ENCODE peak calls at places on chromosomes 2 and 18, in nine cellular contexts. C, I, X, S, O, V, D, G and Z are unnamed samples.

GRCh38 chr18:9285604-9286003 is 49.0 kb upstream of the TWSG1 start:
- DNase-seq in C (no peak), I (no peak), X (no peak), S (no peak), O (no peak), V (no peak), D (no peak), G (no peak), Z (no peak)

GRCh38 chr2:44291281-44292248 is 16.3 kb downstream of the SLC3A1 start:
- DNase-seq in C (peak), I (peak), X (peak), S (peak), O (peak), V (peak), D (peak), G (peak), Z (peak)

GRCh38 chr2:42089340-42089925 is 41.6 kb downstream of the PKDCC start:
- DNase-seq in C (peak), I (peak), X (peak), S (no peak), O (peak), V (peak), D (peak), G (peak), Z (peak)

GRCh38 chr2:125085904-125086303 is 1060.8 kb downstream of the CNTNAP5 start:
- DNase-seq in C (no peak), I (no peak), X (no peak), S (no peak), O (no peak), V (no peak), D (no peak), G (no peak), Z (no peak)

GRCh38 chr2:221272729-221273128 is 299.4 kb downstream of the EPHA4 start:
- DNase-seq in C (no peak), I (no peak), X (no peak), S (no peak), O (no peak), V (no peak), D (no peak), G (no peak), Z (no peak)

GRCh38 chr18:46418657-46419260 is 238.3 kb downstream of the LOXHD1 start:
- DNase-seq in C (no peak), I (no peak), X (no peak), S (no peak), O (no peak), V (no peak), D (no peak), G (no peak), Z (no peak)

GRCh38 chr2:157190151-157190550 is 67.4 kb upstream of the GALNT5 start:
- DNase-seq in C (peak), I (no peak), X (peak), S (no peak), O (peak), V (peak), D (no peak), G (no peak), Z (no peak)

GRCh38 chr18:23573948-23574431 is 12.3 kb downstream of the NPC1 start:
- DNase-seq in C (peak), I (no peak), X (peak), S (no peak), O (peak), V (peak), D (peak), G (no peak), Z (peak)

GRCh38 chr2:95362486-95362885 is 40.0 kb upstream of the FAHD2A start:
- DNase-seq in C (no peak), I (no peak), X (no peak), S (no peak), O (no peak), V (no peak), D (no peak), G (no peak), Z (no peak)

GRCh38 chr18:50674307-50674706 is 114.4 kb downstream of the MAPK4 start:
- DNase-seq in C (no peak), I (no peak), X (no peak), S (no peak), O (no peak), V (no peak), D (no peak), G (no peak), Z (no peak)

GRCh38 chr2:16010951-16011620 is 70.7 kb downstream of the MYCN start:
- DNase-seq in C (no peak), I (no peak), X (no peak), S (no peak), O (no peak), V (no peak), D (no peak), G (no peak), Z (no peak)

GRCh38 chr2:118197011-118197695 is 108.9 kb downstream of the INSIG2 start:
- DNase-seq in C (peak), I (no peak), X (peak), S (no peak), O (peak), V (peak), D (no peak), G (no peak), Z (no peak)

GRCh38 chr2:230778350-230779140 is 65.9 kb downstream of the CAB39 start:
- DNase-seq in C (no peak), I (no peak), X (peak), S (no peak), O (no peak), V (peak), D (no peak), G (no peak), Z (no peak)

GRCh38 chr2:57864926-57865325 is 181.7 kb upstream of the VRK2 start:
- DNase-seq in C (peak), I (no peak), X (peak), S (no peak), O (no peak), V (no peak), D (no peak), G (no peak), Z (no peak)

GRCh38 chr2:39530423-39530866 is 93.4 kb upstream of the MAP4K3 start:
- DNase-seq in C (peak), I (no peak), X (peak), S (no peak), O (peak), V (peak), D (no peak), G (no peak), Z (no peak)

GRCh38 chr2:100643906-100644501 is 81.2 kb downstream of the PDCL3 start:
- DNase-seq in C (no peak), I (no peak), X (no peak), S (no peak), O (no peak), V (no peak), D (no peak), G (no peak), Z (peak)

GRCh38 chr2:1736997-1737480 is 7.3 kb downstream of the PXDN start:
- DNase-seq in C (peak), I (no peak), X (peak), S (no peak), O (peak), V (peak), D (no peak), G (no peak), Z (no peak)

GRCh38 chr2:231047270-231047921 is 9.3 kb upstream of the PSMD1 start:
- DNase-seq in C (no peak), I (peak), X (no peak), S (no peak), O (no peak), V (no peak), D (no peak), G (no peak), Z (no peak)

GRCh38 chr2:240921319-240922233 is 15.4 kb downstream of the CROCC2 start:
- DNase-seq in C (peak), I (peak), X (peak), S (no peak), O (peak), V (peak), D (no peak), G (no peak), Z (no peak)

GRCh38 chr2:204984421-204984925 is 439.2 kb downstream of the PARD3B start:
- DNase-seq in C (no peak), I (no peak), X (no peak), S (no peak), O (no peak), V (peak), D (no peak), G (no peak), Z (no peak)

GRCh38 chr18:73520229-73520628 is 627.4 kb downstream of the FBXO15 start:
- DNase-seq in C (peak), I (no peak), X (no peak), S (no peak), O (no peak), V (peak), D (no peak), G (no peak), Z (no peak)

GRCh38 chr2:151638188-151638933 is 95.9 kb downstream of the NEB start:
- DNase-seq in C (peak), I (peak), X (peak), S (no peak), O (no peak), V (no peak), D (peak), G (no peak), Z (peak)

GRCh38 chr18:37405229-37405628 is 160.4 kb downstream of the CELF4 start:
- DNase-seq in C (no peak), I (no peak), X (no peak), S (no peak), O (no peak), V (no peak), D (no peak), G (no peak), Z (no peak)

GRCh38 chr2:235116885-235117492 is 165.2 kb downstream of the SH3BP4 start:
- DNase-seq in C (peak), I (no peak), X (peak), S (no peak), O (peak), V (peak), D (no peak), G (peak), Z (no peak)

GRCh38 chr2:12164689-12165088 is 418.3 kb downstream of the LPIN1 start:
- DNase-seq in C (no peak), I (no peak), X (no peak), S (no peak), O (no peak), V (no peak), D (no peak), G (no peak), Z (peak)

GRCh38 chr2:163649080-163649479 is 86.7 kb downstream of the FIGN start:
- DNase-seq in C (peak), I (no peak), X (no peak), S (no peak), O (no peak), V (no peak), D (no peak), G (no peak), Z (no peak)

GRCh38 chr2:9809064-9809356 is 34.3 kb upstream of the TAF1B start:
- DNase-seq in C (no peak), I (peak), X (peak), S (no peak), O (no peak), V (no peak), D (no peak), G (no peak), Z (no peak)

GRCh38 chr2:191155608-191156071 is 4.8 kb upstream of the STAT4 start:
- DNase-seq in C (peak), I (no peak), X (peak), S (no peak), O (peak), V (peak), D (peak), G (peak), Z (peak)

GRCh38 chr2:207265849-207266248 is 100.1 kb upstream of the KLF7 start:
- DNase-seq in C (peak), I (no peak), X (no peak), S (no peak), O (no peak), V (no peak), D (no peak), G (no peak), Z (no peak)

GRCh38 chr2:99607454-99607853 is 117.6 kb upstream of the REV1 start:
- DNase-seq in C (no peak), I (no peak), X (no peak), S (no peak), O (no peak), V (no peak), D (no peak), G (no peak), Z (no peak)

GRCh38 chr2:99609851-99610381 is 120.1 kb upstream of the REV1 start:
- DNase-seq in C (no peak), I (no peak), X (peak), S (no peak), O (no peak), V (no peak), D (no peak), G (no peak), Z (no peak)

GRCh38 chr2:99608861-99609260 is 119.0 kb upstream of the REV1 start:
- DNase-seq in C (no peak), I (no peak), X (no peak), S (no peak), O (no peak), V (no peak), D (no peak), G (no peak), Z (no peak)

GRCh38 chr2:99611034-99611433 is 121.2 kb upstream of the REV1 start:
- DNase-seq in C (no peak), I (no peak), X (no peak), S (no peak), O (no peak), V (no peak), D (no peak), G (no peak), Z (no peak)

DNA sequence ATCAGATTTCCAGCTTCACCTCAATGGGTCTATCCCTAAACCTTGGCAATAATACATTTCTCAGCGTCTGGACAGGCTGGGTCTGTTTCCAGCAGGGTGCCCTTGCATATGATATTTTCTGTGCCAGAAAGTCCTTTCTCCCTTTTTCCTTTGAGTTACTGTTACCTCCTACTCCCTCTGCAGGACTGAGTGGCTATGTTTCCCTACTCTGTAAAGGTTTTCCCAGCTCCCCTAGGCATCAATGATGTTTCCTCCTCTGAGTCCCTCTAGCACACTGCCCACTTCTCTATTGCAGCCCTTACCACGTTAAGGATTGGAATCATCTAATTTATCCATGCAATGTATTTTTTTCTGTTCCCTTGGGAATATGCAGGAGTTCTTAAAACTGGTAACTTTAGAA is 118.3 kb upstream of the REV1 start:
- DNase-seq in C (no peak), I (no peak), X (no peak), S (no peak), O (no peak), V (no peak), D (no peak), G (no peak), Z (no peak)
- TF ChIP-seq CTCF in C (peak), I (no peak), X (peak), S (no peak), O (no peak), V (no peak), D (no peak), G (no peak), Z (no peak)

GRCh38 chr2:69768789-69769188 is 26.9 kb downstream of the ANXA4 start:
- DNase-seq in C (no peak), I (no peak), X (no peak), S (no peak), O (no peak), V (no peak), D (no peak), G (no peak), Z (no peak)

GRCh38 chr2:69768217-69768616 is 26.3 kb downstream of the ANXA4 start:
- DNase-seq in C (no peak), I (no peak), X (peak), S (no peak), O (no peak), V (no peak), D (no peak), G (no peak), Z (no peak)

GRCh38 chr2:69766014-69766413 is 24.1 kb downstream of the ANXA4 start:
- DNase-seq in C (no peak), I (no peak), X (peak), S (no peak), O (no peak), V (no peak), D (no peak), G (no peak), Z (no peak)

GRCh38 chr2:69764286-69765058 is 22.5 kb downstream of the ANXA4 start:
- DNase-seq in C (peak), I (no peak), X (no peak), S (no peak), O (no peak), V (no peak), D (no peak), G (no peak), Z (no peak)

GRCh38 chr2:69767034-69767433 is 25.1 kb downstream of the ANXA4 start:
- DNase-seq in C (peak), I (no peak), X (no peak), S (no peak), O (peak), V (peak), D (no peak), G (no peak), Z (no peak)
- TF ChIP-seq CTCF in C (peak), I (no peak), X (no peak), S (no peak), O (peak), V (no peak), D (no peak), G (no peak), Z (no peak)

GRCh38 chr2:47006374-47007220 is 91.0 kb upstream of the MCFD2 start:
- DNase-seq in C (no peak), I (no peak), X (no peak), S (no peak), O (no peak), V (no peak), D (no peak), G (no peak), Z (no peak)
- TF ChIP-seq CTCF in C (no peak), I (no peak), X (no peak), S (no peak), O (peak), V (no peak), D (no peak), G (peak), Z (no peak)

GRCh38 chr2:97774425-97774824 is 61.0 kb downstream of the ZAP70 start:
- DNase-seq in C (peak), I (peak), X (peak), S (no peak), O (no peak), V (peak), D (no peak), G (no peak), Z (no peak)
- TF ChIP-seq CTCF in C (peak), I (peak), X (peak), S (no peak), O (no peak), V (peak), D (no peak), G (peak), Z (no peak)

DNA sequence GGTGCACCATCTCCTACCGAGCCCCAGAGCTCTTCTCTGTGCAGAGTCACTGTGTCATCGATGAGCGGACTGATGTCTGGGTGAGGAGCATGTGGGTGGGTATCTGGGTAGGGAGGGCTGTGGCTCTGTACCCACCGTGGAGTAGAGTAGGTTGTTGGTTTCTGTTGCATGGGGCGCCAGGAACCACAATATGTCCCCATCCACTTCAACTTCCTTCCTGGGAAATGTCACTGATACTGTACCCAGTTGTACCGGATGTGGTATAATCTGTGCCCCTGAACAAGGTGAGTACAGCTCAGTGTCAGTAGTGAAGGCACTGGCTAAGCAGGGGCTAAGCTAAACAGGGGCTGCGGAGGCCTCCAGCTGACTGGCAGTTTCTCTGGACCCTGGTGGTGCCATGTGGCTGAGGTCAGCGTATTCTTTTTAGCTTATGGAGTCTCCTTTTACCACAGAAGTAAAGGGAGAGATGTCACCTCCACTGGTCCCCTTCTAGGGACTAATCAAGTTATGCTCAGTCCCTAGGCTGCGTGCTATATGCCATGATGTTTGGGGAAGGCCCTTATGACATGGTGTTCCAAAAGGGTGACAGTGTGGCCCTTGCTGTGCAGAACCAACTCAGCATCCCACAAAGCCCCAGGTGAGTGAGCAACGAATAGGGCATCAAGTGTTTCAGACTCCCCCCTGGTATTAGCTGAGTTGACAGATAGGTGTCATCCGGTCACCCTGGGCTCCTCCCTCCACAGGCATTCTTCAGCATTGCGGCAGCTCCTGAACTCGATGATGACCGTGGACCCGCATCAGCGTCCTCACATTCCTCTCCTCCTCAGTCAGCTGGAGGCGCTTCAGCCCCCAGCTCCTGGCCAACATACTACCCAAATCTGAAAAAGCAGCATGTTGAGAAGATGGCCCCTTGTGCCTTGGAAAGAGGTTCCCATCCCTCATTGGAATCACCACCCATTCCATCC is 2.7 kb downstream of the STK16 start:
- DNase-seq in C (no peak), I (no peak), X (no peak), S (no peak), O (no peak), V (no peak), D (no peak), G (no peak), Z (peak)
- TF ChIP-seq CTCF in C (no peak), I (no peak), X (no peak), S (no peak), O (no peak), V (no peak), D (no peak), G (no peak), Z (no peak)

DNA sequence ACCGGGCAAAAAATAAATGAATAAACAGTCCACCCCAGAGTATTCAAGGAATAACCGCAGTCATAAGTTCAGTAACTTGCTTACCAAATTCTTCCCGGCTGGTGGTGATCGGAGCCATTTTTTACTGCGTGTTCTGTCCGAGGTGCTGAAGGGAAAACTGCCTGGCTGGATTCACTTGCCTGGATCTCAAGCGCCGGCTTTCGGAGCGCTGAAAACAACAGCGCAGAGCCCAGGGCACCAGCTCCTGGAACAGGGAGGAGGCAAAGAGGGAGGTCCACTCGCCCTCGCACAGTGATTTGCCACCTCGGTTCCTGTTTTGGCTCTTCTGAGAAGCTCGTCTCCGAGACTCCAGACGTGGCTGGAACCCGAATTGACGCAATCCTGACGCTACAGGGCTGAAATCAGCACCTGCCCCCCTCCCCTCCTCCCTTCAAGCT is at the start of gene SYT4:
- DNase-seq in C (peak), I (peak), X (peak), S (no peak), O (peak), V (peak), D (no peak), G (no peak), Z (peak)
- TF ChIP-seq CTCF in C (no peak), I (no peak), X (no peak), S (no peak), O (no peak), V (peak), D (no peak), G (no peak), Z (no peak)

GRCh38 chr2:182870227-182870626 is 3.8 kb upstream of the FRZB start:
- DNase-seq in C (no peak), I (peak), X (peak), S (no peak), O (no peak), V (no peak), D (peak), G (peak), Z (peak)
- TF ChIP-seq CTCF in C (no peak), I (no peak), X (peak), S (no peak), O (peak), V (peak), D (no peak), G (peak), Z (no peak)